ENCODE peak calls at places on chromosome 22, in eight cellular contexts. I, B, S, Z, V, A, L and J are unnamed samples. For H3K36me3, the result is how much of the 10 kb centered on the place peaks cover.

GRCh38 chr22:28930357-28931007 is 47.1 kb downstream of the ZNRF3 start:
- DNase-seq in A (no peak), L (no peak), Z (no peak), B (no peak), I (no peak), V (no peak), S (no peak), J (no peak)

GRCh38 chr22:46876357-46876934 is 114.0 kb downstream of the TBC1D22A start:
- DNase-seq in V (no peak), Z (no peak), A (no peak), B (no peak), L (no peak), S (no peak), I (no peak), J (no peak)

GRCh38 chr22:38766076-38766777 is 10.4 kb upstream of the SUN2 start:
- DNase-seq in B (peak), L (peak), I (peak), Z (peak), A (peak), S (no peak), V (peak), J (no peak)

GRCh38 chr22:39496131-39496838 is 5.8 kb upstream of the MIEF1 start:
- DNase-seq in B (peak), A (peak), L (peak), V (peak), S (peak), I (peak), Z (peak), J (no peak)

GRCh38 chr22:28864878-28865596 is 18.3 kb upstream of the ZNRF3 start:
- DNase-seq in V (no peak), B (no peak), I (no peak), S (no peak), Z (peak), L (no peak), A (peak), J (no peak)

GRCh38 chr22:23074451-23074850 is 4.1 kb downstream of the GNAZ start:
- DNase-seq in L (no peak), I (no peak), Z (no peak), B (peak), V (no peak), A (no peak), S (no peak), J (no peak)

GRCh38 chr22:32411388-32411787 is 659 bp downstream of the RTCB start:
- DNase-seq in B (no peak), A (peak), Z (peak), V (no peak), S (no peak), L (peak), I (peak), J (peak)

GRCh38 chr22:43853328-43853931 is 8.9 kb downstream of the SULT4A1 start:
- DNase-seq in B (no peak), A (no peak), Z (no peak), V (peak), L (no peak), I (no peak), S (peak), J (no peak)

GRCh38 chr22:50019316-50019715 is 6.8 kb upstream of the IL17REL start:
- DNase-seq in B (no peak), Z (no peak), A (no peak), V (no peak), S (no peak), I (no peak), L (no peak), J (no peak)

GRCh38 chr22:27800250-27801131 is 1.1 kb downstream of the MN1 start:
- DNase-seq in V (peak), S (no peak), L (no peak), B (peak), I (peak), A (no peak), Z (no peak), J (no peak)

GRCh38 chr22:46908641-46909107 is 146.2 kb downstream of the TBC1D22A start:
- DNase-seq in I (no peak), Z (no peak), B (no peak), S (no peak), A (no peak), L (no peak), V (no peak), J (no peak)

GRCh38 chr22:32753591-32753990 is 47.9 kb upstream of the TIMP3 start:
- DNase-seq in B (no peak), A (no peak), I (no peak), Z (no peak), V (no peak), L (no peak), S (no peak), J (no peak)

GRCh38 chr22:34303656-34304055 is 383.4 kb upstream of the LARGE1 start:
- DNase-seq in A (no peak), V (no peak), B (no peak), S (no peak), L (no peak), I (no peak), Z (no peak), J (no peak)

GRCh38 chr22:46777609-46777970 is 15.1 kb downstream of the TBC1D22A start:
- DNase-seq in S (peak), V (no peak), B (peak), L (no peak), A (no peak), I (no peak), Z (no peak), J (no peak)

GRCh38 chr22:23833017-23833795 is 5.6 kb downstream of the DERL3 start:
- DNase-seq in L (no peak), A (no peak), I (no peak), B (no peak), S (peak), Z (no peak), V (no peak), J (no peak)

GRCh38 chr22:50417544-50417943 is 57.3 kb downstream of the SBF1 start:
- DNase-seq in Z (no peak), V (no peak), A (no peak), B (no peak), S (no peak), L (no peak), I (no peak), J (no peak)

GRCh38 chr22:47391169-47392053 is 629.0 kb downstream of the TBC1D22A start:
- DNase-seq in A (no peak), V (no peak), S (no peak), L (no peak), Z (no peak), I (no peak), B (no peak), J (no peak)

GRCh38 chr22:27883656-27884350 is 35.3 kb downstream of the PITPNB start:
- DNase-seq in L (no peak), B (no peak), I (no peak), Z (no peak), V (no peak), S (no peak), A (no peak), J (no peak)

GRCh38 chr22:39984006-39984405 is 10.7 kb upstream of the FAM83F start:
- DNase-seq in V (no peak), L (peak), I (peak), B (no peak), Z (no peak), A (no peak), S (no peak), J (no peak)

GRCh38 chr22:36454916-36455570 is 26.4 kb downstream of the TXN2 start:
- DNase-seq in S (peak), I (peak), A (no peak), V (peak), L (peak), B (peak), Z (peak), J (peak)

GRCh38 chr22:26550498-26551033 is 38.3 kb upstream of the TFIP11 start:
- DNase-seq in A (peak), V (peak), I (peak), B (peak), S (peak), Z (no peak), L (peak), J (no peak)

GRCh38 chr22:50078761-50079160 is 6.5 kb downstream of the MLC1 start:
- DNase-seq in S (no peak), I (no peak), B (no peak), L (no peak), V (peak), A (no peak), Z (no peak), J (no peak)

GRCh38 chr22:38468761-38469305 is 937 bp downstream of the KDELR3 start:
- DNase-seq in Z (no peak), V (no peak), I (no peak), A (no peak), L (no peak), B (no peak), S (no peak), J (no peak)

GRCh38 chr22:39748877-39749276 is 144.7 kb downstream of the ENTHD1 start:
- DNase-seq in B (no peak), L (no peak), Z (no peak), I (peak), S (no peak), A (no peak), V (no peak), J (no peak)

GRCh38 chr22:37175414-37176144 is 12.5 kb downstream of the C1QTNF6 start:
- DNase-seq in B (no peak), I (peak), Z (no peak), L (no peak), V (no peak), A (no peak), S (no peak), J (no peak)

GRCh38 chr22:45818130-45819085 is 146.8 kb downstream of the ATXN10 start:
- DNase-seq in Z (no peak), V (no peak), B (peak), A (peak), I (no peak), L (no peak), S (peak), J (peak)

GRCh38 chr22:45516163-45516562 is 13.5 kb downstream of the FBLN1 start:
- DNase-seq in I (no peak), L (peak), A (no peak), V (no peak), S (no peak), Z (no peak), B (no peak), J (no peak)

GRCh38 chr22:26529345-26529744 is 17.1 kb upstream of the TFIP11 start:
- DNase-seq in A (peak), S (no peak), Z (no peak), I (peak), V (no peak), L (no peak), B (no peak), J (no peak)

GRCh38 chr22:37844904-37845334 is 785 bp upstream of the ANKRD54 start:
- DNase-seq in L (no peak), I (peak), A (no peak), B (no peak), V (no peak), S (no peak), Z (no peak), J (no peak)

GRCh38 chr22:22244337-22245250 is at the start of gene VPREB1:
- DNase-seq in B (no peak), S (no peak), L (no peak), A (no peak), I (no peak), Z (no peak), V (no peak), J (peak)

GRCh38 chr22:46136539-46137217 is 13.6 kb upstream of the PPARA start:
- DNase-seq in Z (no peak), A (no peak), I (no peak), L (no peak), B (peak), S (no peak), V (no peak), J (no peak)

GRCh38 chr22:19079691-19080090 is 42.5 kb downstream of the DGCR2 start:
- DNase-seq in A (no peak), I (no peak), S (no peak), B (no peak), L (no peak), Z (no peak), V (no peak), J (no peak)
- H3K36me3 ChIP-seq in A (under half), I (under half), S (under half), B (under half), L (under half), Z (under half), V (under half), J (under half)

DNA sequence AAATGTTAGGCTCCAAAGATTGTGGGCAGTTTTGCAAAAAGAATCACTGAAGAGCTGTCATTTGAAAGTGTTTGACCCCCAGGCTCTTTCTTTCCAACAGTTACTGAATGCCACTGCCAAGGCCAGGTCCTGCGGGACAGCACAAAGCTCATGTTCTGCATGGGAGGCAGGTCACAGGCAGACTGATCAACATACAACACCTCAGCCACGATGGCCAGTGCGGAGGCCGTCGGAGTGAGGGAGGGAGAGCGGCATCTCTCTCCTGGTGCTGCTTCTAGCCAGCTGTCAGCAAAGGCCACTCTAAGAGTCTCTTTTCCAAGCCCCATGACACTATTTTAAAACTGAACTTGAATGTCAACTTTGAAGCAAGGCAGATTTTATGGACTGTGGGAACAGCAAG is 49.9 kb downstream of the ARFGAP3 start:
- DNase-seq in B (no peak), Z (no peak), V (no peak), L (no peak), S (no peak), A (no peak), I (no peak), J (no peak)
- H3K36me3 ChIP-seq in B (half or more), Z (under half), V (under half), L (half or more), S (half or more), A (under half), I (under half), J (half or more)

DNA sequence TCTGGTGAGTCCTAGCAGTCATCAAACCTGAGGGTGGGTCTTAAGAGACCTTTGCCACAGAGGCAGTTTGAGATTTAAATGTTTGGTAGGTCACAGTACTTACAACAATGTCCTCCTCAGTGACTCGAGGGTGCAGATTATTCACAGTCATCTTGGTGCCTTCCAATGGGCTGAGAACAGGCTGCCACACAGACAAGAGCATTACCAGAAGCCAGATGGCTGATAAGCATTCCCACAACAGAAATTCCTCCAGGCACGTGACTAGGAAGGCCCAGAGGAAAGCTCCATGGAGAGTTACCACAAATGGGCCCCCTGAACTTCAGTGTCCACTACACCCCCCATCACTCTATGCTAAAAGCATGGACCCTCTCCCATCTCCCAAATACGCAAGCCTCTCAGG is 19.2 kb downstream of the POLDIP3 start:
- DNase-seq in Z (no peak), I (no peak), A (no peak), B (no peak), S (no peak), V (no peak), L (no peak), J (no peak)
- H3K36me3 ChIP-seq in Z (under half), I (under half), A (half or more), B (half or more), S (half or more), V (under half), L (half or more), J (half or more)

GRCh38 chr22:41177040-41177625 is 28.0 kb upstream of the L3MBTL2 start:
- DNase-seq in S (no peak), I (no peak), Z (no peak), L (no peak), V (no peak), A (no peak), B (no peak), J (no peak)
- H3K36me3 ChIP-seq in S (half or more), I (half or more), Z (under half), L (half or more), V (under half), A (half or more), B (half or more), J (half or more)

GRCh38 chr22:30414525-30415047 is 11.0 kb upstream of the MTFP1 start:
- DNase-seq in A (no peak), Z (no peak), V (no peak), B (no peak), S (no peak), L (no peak), I (peak), J (no peak)

GRCh38 chr22:30413001-30413400 is 12.6 kb upstream of the MTFP1 start:
- DNase-seq in I (no peak), S (no peak), V (no peak), A (no peak), Z (no peak), B (no peak), L (no peak), J (no peak)

GRCh38 chr22:30413745-30414524 is 11.6 kb upstream of the MTFP1 start:
- DNase-seq in Z (no peak), L (no peak), I (no peak), A (no peak), V (no peak), B (no peak), S (no peak), J (no peak)

GRCh38 chr22:30416843-30417242 is 8.7 kb upstream of the MTFP1 start:
- DNase-seq in B (no peak), I (no peak), V (no peak), Z (no peak), S (no peak), A (no peak), L (no peak), J (no peak)

GRCh38 chr22:30416403-30416802 is 9.2 kb upstream of the MTFP1 start:
- DNase-seq in B (no peak), L (peak), I (peak), S (no peak), A (peak), Z (peak), V (no peak), J (no peak)
- H3K36me3 ChIP-seq in B (half or more), L (half or more), I (under half), S (half or more), A (under half), Z (under half), V (half or more), J (under half)

GRCh38 chr22:35409783-35410662 is 10.1 kb downstream of the MCM5 start:
- DNase-seq in L (no peak), S (peak), A (no peak), B (no peak), I (no peak), V (no peak), Z (no peak), J (no peak)
- H3K36me3 ChIP-seq in L (under half), S (half or more), A (half or more), B (half or more), I (under half), V (under half), Z (under half), J (half or more)

GRCh38 chr22:19463008-19463407 is 15.5 kb upstream of the C22orf39 start:
- DNase-seq in I (no peak), Z (no peak), S (no peak), B (no peak), A (no peak), V (no peak), L (no peak), J (no peak)

GRCh38 chr22:19466126-19466716 is 12.8 kb downstream of the UFD1 start:
- DNase-seq in Z (no peak), S (no peak), V (no peak), L (no peak), A (no peak), B (no peak), I (no peak), J (no peak)

GRCh38 chr22:19464546-19464945 is 14.4 kb downstream of the UFD1 start:
- DNase-seq in S (no peak), I (no peak), A (no peak), V (no peak), Z (no peak), B (no peak), L (no peak), J (no peak)

GRCh38 chr22:19463491-19464469 is 15.2 kb downstream of the UFD1 start:
- DNase-seq in A (no peak), Z (no peak), B (peak), S (no peak), I (peak), V (no peak), L (no peak), J (no peak)

DNA sequence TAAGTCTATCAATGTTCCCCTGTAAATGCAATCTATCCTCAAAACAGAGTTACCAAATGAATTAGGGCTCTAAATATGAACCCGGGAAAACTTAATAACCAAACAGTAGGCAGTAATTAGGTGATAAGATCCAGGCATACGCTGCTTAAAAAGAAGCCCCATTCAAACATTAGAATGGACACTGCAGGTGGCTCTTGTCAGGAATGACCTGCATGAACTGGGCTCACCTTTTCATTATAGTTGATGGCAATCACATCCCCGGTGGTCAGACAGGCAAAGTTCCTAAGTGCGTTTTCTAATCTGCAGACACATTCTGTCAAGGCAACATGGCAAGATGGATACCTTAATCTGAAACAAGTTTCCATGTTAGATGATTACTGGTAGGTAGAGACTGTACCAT is 14.0 kb downstream of the UFD1 start:
- DNase-seq in L (no peak), Z (no peak), I (no peak), A (no peak), S (no peak), B (no peak), V (no peak), J (no peak)
- H3K36me3 ChIP-seq in L (half or more), Z (under half), I (under half), A (half or more), S (half or more), B (half or more), V (under half), J (half or more)